ENCODE peak calls at places on chromosomes 7 and 10, in seven cellular contexts. One of them, this sample, is unnamed.

GRCh38 chr7:157458254-157458633 is 121.4 kb downstream of the DNAJB6 start:
- DNase-seq in CD8-positive, alpha-beta T cell: no peak
- DNase-seq in gastrocnemius medialis: no peak
- DNase-seq in tibial nerve: no peak
- DNase-seq in ovary: no peak
- DNase-seq in heart right ventricle: no peak
- DNase-seq in dorsolateral prefrontal cortex: no peak
- DNase-seq in this sample: no peak

GRCh38 chr10:21747809-21748208 is 213.8 kb downstream of the MLLT10 start:
- DNase-seq in CD8-positive, alpha-beta T cell: no peak
- DNase-seq in gastrocnemius medialis: no peak
- DNase-seq in tibial nerve: no peak
- DNase-seq in ovary: no peak
- DNase-seq in heart right ventricle: no peak
- DNase-seq in dorsolateral prefrontal cortex: no peak
- DNase-seq in this sample: no peak

GRCh38 chr7:18498327-18498726 is 2.8 kb downstream of the HDAC9 start:
- DNase-seq in CD8-positive, alpha-beta T cell: no peak
- DNase-seq in gastrocnemius medialis: no peak
- DNase-seq in tibial nerve: no peak
- DNase-seq in ovary: no peak
- DNase-seq in heart right ventricle: no peak
- DNase-seq in dorsolateral prefrontal cortex: no peak
- DNase-seq in this sample: no peak

GRCh38 chr10:14009315-14010082 is 321.2 kb downstream of the FRMD4A start:
- DNase-seq in CD8-positive, alpha-beta T cell: peak; percentile 84
- DNase-seq in gastrocnemius medialis: no peak
- DNase-seq in tibial nerve: no peak
- DNase-seq in ovary: no peak
- DNase-seq in heart right ventricle: no peak
- DNase-seq in dorsolateral prefrontal cortex: no peak
- DNase-seq in this sample: peak; percentile 69

GRCh38 chr10:89283988-89284475 is 17.8 kb upstream of the IFIT2 start:
- DNase-seq in CD8-positive, alpha-beta T cell: no peak
- DNase-seq in gastrocnemius medialis: peak; percentile 44
- DNase-seq in tibial nerve: no peak
- DNase-seq in ovary: peak; percentile 65
- DNase-seq in heart right ventricle: peak; percentile 40
- DNase-seq in dorsolateral prefrontal cortex: peak; percentile 34
- DNase-seq in this sample: no peak

GRCh38 chr7:19327011-19327410 is 181.8 kb upstream of the FERD3L start:
- DNase-seq in CD8-positive, alpha-beta T cell: no peak
- DNase-seq in gastrocnemius medialis: no peak
- DNase-seq in tibial nerve: no peak
- DNase-seq in ovary: no peak
- DNase-seq in heart right ventricle: no peak
- DNase-seq in dorsolateral prefrontal cortex: no peak
- DNase-seq in this sample: no peak

GRCh38 chr10:3471927-3472704 is 299.5 kb upstream of the PITRM1 start:
- DNase-seq in CD8-positive, alpha-beta T cell: no peak
- DNase-seq in gastrocnemius medialis: no peak
- DNase-seq in tibial nerve: no peak
- DNase-seq in ovary: no peak
- DNase-seq in heart right ventricle: no peak
- DNase-seq in dorsolateral prefrontal cortex: peak; percentile 54
- DNase-seq in this sample: no peak

GRCh38 chr7:123747620-123748141 is 1.1 kb downstream of the WASL start:
- DNase-seq in CD8-positive, alpha-beta T cell: peak; percentile 23
- DNase-seq in gastrocnemius medialis: peak; percentile 62
- DNase-seq in tibial nerve: peak; percentile 16
- DNase-seq in ovary: peak; percentile 30
- DNase-seq in heart right ventricle: peak; percentile 26
- DNase-seq in dorsolateral prefrontal cortex: peak; percentile 30
- DNase-seq in this sample: no peak

GRCh38 chr7:44163591-44163990 is 22.5 kb upstream of the MYL7 start:
- DNase-seq in CD8-positive, alpha-beta T cell: no peak
- DNase-seq in gastrocnemius medialis: no peak
- DNase-seq in tibial nerve: no peak
- DNase-seq in ovary: no peak
- DNase-seq in heart right ventricle: no peak
- DNase-seq in dorsolateral prefrontal cortex: no peak
- DNase-seq in this sample: peak; percentile 1

GRCh38 chr10:114061148-114061547 is 17.5 kb downstream of the ADRB1 start:
- DNase-seq in CD8-positive, alpha-beta T cell: no peak
- DNase-seq in gastrocnemius medialis: no peak
- DNase-seq in tibial nerve: no peak
- DNase-seq in ovary: no peak
- DNase-seq in heart right ventricle: no peak
- DNase-seq in dorsolateral prefrontal cortex: no peak
- DNase-seq in this sample: no peak

GRCh38 chr7:28533731-28534531 is 121.6 kb downstream of the CREB5 start:
- DNase-seq in CD8-positive, alpha-beta T cell: no peak
- DNase-seq in gastrocnemius medialis: peak; percentile 14
- DNase-seq in tibial nerve: peak; percentile 30
- DNase-seq in ovary: peak; percentile 69
- DNase-seq in heart right ventricle: peak; percentile 42
- DNase-seq in dorsolateral prefrontal cortex: peak; percentile 26
- DNase-seq in this sample: no peak

GRCh38 chr7:123122951-123123350 is 76.8 kb downstream of the SLC13A1 start:
- DNase-seq in CD8-positive, alpha-beta T cell: no peak
- DNase-seq in gastrocnemius medialis: no peak
- DNase-seq in tibial nerve: no peak
- DNase-seq in ovary: no peak
- DNase-seq in heart right ventricle: no peak
- DNase-seq in dorsolateral prefrontal cortex: no peak
- DNase-seq in this sample: no peak

GRCh38 chr10:14397069-14397468 is 66.3 kb upstream of the FRMD4A start:
- DNase-seq in CD8-positive, alpha-beta T cell: no peak
- DNase-seq in gastrocnemius medialis: peak; percentile 37
- DNase-seq in tibial nerve: peak; percentile 30
- DNase-seq in ovary: peak; percentile 68
- DNase-seq in heart right ventricle: peak; percentile 79
- DNase-seq in dorsolateral prefrontal cortex: peak; percentile 79
- DNase-seq in this sample: no peak

GRCh38 chr7:116122972-116123595 is 87.3 kb upstream of the TES start:
- DNase-seq in CD8-positive, alpha-beta T cell: no peak
- DNase-seq in gastrocnemius medialis: no peak
- DNase-seq in tibial nerve: no peak
- DNase-seq in ovary: no peak
- DNase-seq in heart right ventricle: no peak
- DNase-seq in dorsolateral prefrontal cortex: no peak
- DNase-seq in this sample: no peak

GRCh38 chr10:59448616-59449015 is 86.3 kb upstream of the FAM13C start:
- DNase-seq in CD8-positive, alpha-beta T cell: no peak
- DNase-seq in gastrocnemius medialis: no peak
- DNase-seq in tibial nerve: no peak
- DNase-seq in ovary: no peak
- DNase-seq in heart right ventricle: no peak
- DNase-seq in dorsolateral prefrontal cortex: no peak
- DNase-seq in this sample: no peak

GRCh38 chr7:121931149-121931922 is 58.4 kb downstream of the PTPRZ1 start:
- DNase-seq in CD8-positive, alpha-beta T cell: no peak
- DNase-seq in gastrocnemius medialis: no peak
- DNase-seq in tibial nerve: no peak
- DNase-seq in ovary: no peak
- DNase-seq in heart right ventricle: no peak
- DNase-seq in dorsolateral prefrontal cortex: no peak
- DNase-seq in this sample: no peak

GRCh38 chr10:127298396-127298795 is 102.0 kb upstream of the INSYN2A start:
- DNase-seq in CD8-positive, alpha-beta T cell: no peak
- DNase-seq in gastrocnemius medialis: no peak
- DNase-seq in tibial nerve: no peak
- DNase-seq in ovary: no peak
- DNase-seq in heart right ventricle: no peak
- DNase-seq in dorsolateral prefrontal cortex: no peak
- DNase-seq in this sample: no peak

GRCh38 chr7:54841772-54842707 is 83.0 kb upstream of the SEC61G start:
- DNase-seq in CD8-positive, alpha-beta T cell: no peak
- DNase-seq in gastrocnemius medialis: no peak
- DNase-seq in tibial nerve: no peak
- DNase-seq in ovary: peak; percentile 64
- DNase-seq in heart right ventricle: peak; percentile 39
- DNase-seq in dorsolateral prefrontal cortex: no peak
- DNase-seq in this sample: no peak

GRCh38 chr7:35849158-35849831 is 48.4 kb downstream of the SEPTIN7 start:
- DNase-seq in CD8-positive, alpha-beta T cell: peak; percentile 10
- DNase-seq in gastrocnemius medialis: no peak
- DNase-seq in tibial nerve: no peak
- DNase-seq in ovary: no peak
- DNase-seq in heart right ventricle: no peak
- DNase-seq in dorsolateral prefrontal cortex: no peak
- DNase-seq in this sample: no peak

DNA sequence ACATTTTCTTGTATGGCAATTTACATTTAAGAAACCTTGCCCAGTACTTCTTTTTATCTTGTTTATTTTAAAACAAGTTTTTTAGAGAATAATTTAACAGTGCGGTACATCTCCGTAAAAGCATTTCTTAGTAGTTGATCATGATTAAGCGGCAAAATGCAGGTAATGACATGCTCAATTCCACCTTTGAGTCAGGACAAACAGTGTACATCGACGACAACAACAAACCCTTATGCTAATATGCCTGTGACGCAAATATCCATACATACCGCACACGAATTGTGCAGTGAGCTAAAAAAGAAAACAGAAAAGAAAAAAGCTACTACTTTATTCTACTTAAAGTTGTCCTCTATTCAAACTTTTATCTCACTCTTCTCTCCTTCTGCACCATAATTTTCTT is 1.9 kb downstream of the MAGI2 start:
- DNase-seq in CD8-positive, alpha-beta T cell: no peak
- DNase-seq in gastrocnemius medialis: no peak
- DNase-seq in tibial nerve: no peak
- DNase-seq in ovary: no peak
- DNase-seq in heart right ventricle: no peak
- DNase-seq in dorsolateral prefrontal cortex: no peak
- DNase-seq in this sample: no peak
- H3K27me3 ChIP-seq in CD8-positive, alpha-beta T cell: no peaks in the 10 kb centered on the region
- H3K27me3 ChIP-seq in gastrocnemius medialis: no peaks in the 10 kb centered on the region
- H3K27me3 ChIP-seq in tibial nerve: no peaks in the 10 kb centered on the region
- H3K27me3 ChIP-seq in ovary: no peaks in the 10 kb centered on the region
- H3K27me3 ChIP-seq in heart right ventricle: no peaks in the 10 kb centered on the region
- H3K27me3 ChIP-seq in dorsolateral prefrontal cortex: no peaks in the 10 kb centered on the region
- H3K27me3 ChIP-seq in this sample: peaks cover 30% of the 10 kb centered on the region

GRCh38 chr10:48648172-48648942 is 36.3 kb upstream of the WDFY4 start:
- DNase-seq in CD8-positive, alpha-beta T cell: no peak
- DNase-seq in gastrocnemius medialis: no peak
- DNase-seq in tibial nerve: no peak
- DNase-seq in ovary: no peak
- DNase-seq in heart right ventricle: no peak
- DNase-seq in dorsolateral prefrontal cortex: no peak
- DNase-seq in this sample: no peak
- H3K27ac ChIP-seq in CD8-positive, alpha-beta T cell: no peak overlapping the region
- H3K27ac ChIP-seq in gastrocnemius medialis: no peak overlapping the region
- H3K27ac ChIP-seq in tibial nerve: no peak overlapping the region
- H3K27ac ChIP-seq in ovary: no peak overlapping the region
- H3K27ac ChIP-seq in heart right ventricle: no peak overlapping the region
- H3K27ac ChIP-seq in dorsolateral prefrontal cortex: peak overlapping the region; percentile 20
- H3K27ac ChIP-seq in this sample: no peak overlapping the region

GRCh38 chr7:34309584-34309983 is 348.4 kb upstream of the NPSR1 start:
- DNase-seq in CD8-positive, alpha-beta T cell: no peak
- DNase-seq in gastrocnemius medialis: no peak
- DNase-seq in tibial nerve: no peak
- DNase-seq in ovary: no peak
- DNase-seq in heart right ventricle: no peak
- DNase-seq in dorsolateral prefrontal cortex: no peak
- DNase-seq in this sample: no peak
- TF ChIP-seq CTCF in CD8-positive, alpha-beta T cell: no peak
- TF ChIP-seq CTCF in gastrocnemius medialis: no peak
- TF ChIP-seq CTCF in tibial nerve: no peak
- TF ChIP-seq CTCF in ovary: no peak
- TF ChIP-seq CTCF in heart right ventricle: no peak
- TF ChIP-seq CTCF in dorsolateral prefrontal cortex: no peak
- TF ChIP-seq CTCF in this sample: no peak

DNA sequence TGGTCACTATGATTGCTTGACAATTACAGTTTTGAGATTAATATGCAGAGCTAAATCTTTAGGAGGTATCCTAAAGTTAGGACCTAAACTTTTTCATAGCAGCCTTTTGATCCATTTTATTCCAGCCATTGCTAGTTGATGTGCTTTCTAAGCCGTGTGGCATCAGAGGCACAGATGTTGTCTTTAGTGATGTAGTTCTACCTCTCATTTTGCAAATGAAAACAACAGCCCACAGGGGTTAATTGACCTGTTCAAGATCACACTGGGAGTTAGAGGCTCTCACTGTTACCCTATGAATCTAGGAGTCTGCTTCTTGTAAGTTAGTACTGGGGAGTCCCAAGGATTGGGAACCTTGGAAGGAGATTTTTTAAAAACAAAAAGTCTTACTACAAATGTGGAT is 10.6 kb downstream of the AUTS2 start:
- DNase-seq in CD8-positive, alpha-beta T cell: no peak
- DNase-seq in gastrocnemius medialis: no peak
- DNase-seq in tibial nerve: no peak
- DNase-seq in ovary: no peak
- DNase-seq in heart right ventricle: no peak
- DNase-seq in dorsolateral prefrontal cortex: no peak
- DNase-seq in this sample: no peak
- H3K27me3 ChIP-seq in CD8-positive, alpha-beta T cell: peaks cover 5% of the 10 kb centered on the region
- H3K27me3 ChIP-seq in gastrocnemius medialis: no peaks in the 10 kb centered on the region
- H3K27me3 ChIP-seq in tibial nerve: no peaks in the 10 kb centered on the region
- H3K27me3 ChIP-seq in ovary: no peaks in the 10 kb centered on the region
- H3K27me3 ChIP-seq in heart right ventricle: no peaks in the 10 kb centered on the region
- H3K27me3 ChIP-seq in dorsolateral prefrontal cortex: no peaks in the 10 kb centered on the region
- H3K27me3 ChIP-seq in this sample: peaks cover 21% of the 10 kb centered on the region

GRCh38 chr10:24320373-24320772 is 111.4 kb downstream of the KIAA1217 start:
- DNase-seq in CD8-positive, alpha-beta T cell: no peak
- DNase-seq in gastrocnemius medialis: no peak
- DNase-seq in tibial nerve: no peak
- DNase-seq in ovary: no peak
- DNase-seq in heart right ventricle: no peak
- DNase-seq in dorsolateral prefrontal cortex: no peak
- DNase-seq in this sample: no peak
- H3K27ac ChIP-seq in CD8-positive, alpha-beta T cell: no peak overlapping the region
- H3K27ac ChIP-seq in gastrocnemius medialis: no peak overlapping the region
- H3K27ac ChIP-seq in tibial nerve: no peak overlapping the region
- H3K27ac ChIP-seq in ovary: no peak overlapping the region
- H3K27ac ChIP-seq in heart right ventricle: no peak overlapping the region
- H3K27ac ChIP-seq in dorsolateral prefrontal cortex: no peak overlapping the region
- H3K27ac ChIP-seq in this sample: no peak overlapping the region

GRCh38 chr10:71740069-71740468 is 20.5 kb upstream of the C10orf105 start:
- DNase-seq in CD8-positive, alpha-beta T cell: no peak
- DNase-seq in gastrocnemius medialis: no peak
- DNase-seq in tibial nerve: no peak
- DNase-seq in ovary: no peak
- DNase-seq in heart right ventricle: no peak
- DNase-seq in dorsolateral prefrontal cortex: no peak
- DNase-seq in this sample: no peak
- TF ChIP-seq CTCF in CD8-positive, alpha-beta T cell: no peak
- TF ChIP-seq CTCF in gastrocnemius medialis: no peak
- TF ChIP-seq CTCF in tibial nerve: no peak
- TF ChIP-seq CTCF in ovary: no peak
- TF ChIP-seq CTCF in heart right ventricle: no peak
- TF ChIP-seq CTCF in dorsolateral prefrontal cortex: no peak
- TF ChIP-seq CTCF in this sample: no peak

This sample was measured in CD4-positive, alpha-beta T cell.